ENCODE peak calls at places on chromosomes 1 and 21, in nine cellular contexts. B is Peyer's patch, H is astrocyte of the spinal cord, O is sigmoid colon, N is lung, D is psoas muscle, P is coronary artery, K is fibroblast of mammary gland, I is cardiac muscle cell. W is an unnamed sample.
A peak's percentile ranks its signal among the peaks of the same experiment; 100 is the strongest.

GRCh38 chr1:179025975-179026812 is 500 bp downstream of the FAM20B start:
- DNase-seq in B (peak; percentile 91), H (peak; percentile 43), O (peak; percentile 80), N (peak; percentile 81), D (peak; percentile 86), P (peak; percentile 80), K (peak; percentile 29), I (peak; percentile 93), W (peak; percentile 80)

GRCh38 chr1:30368841-30369240 is 354.5 kb downstream of the MATN1 start:
- DNase-seq in B (no peak), H (no peak), O (no peak), N (peak; percentile 13), D (no peak), P (peak; percentile 40), K (no peak), I (no peak), W (no peak)

GRCh38 chr21:25458484-25458883 is 148.8 kb downstream of the MRPL39 start:
- DNase-seq in B (no peak), H (no peak), O (no peak), N (no peak), D (no peak), P (no peak), K (no peak), I (no peak), W (no peak)

GRCh38 chr1:219585837-219586465 is 27.0 kb downstream of the ZC3H11B start:
- DNase-seq in B (no peak), H (no peak), O (no peak), N (no peak), D (no peak), P (no peak), K (no peak), I (no peak), W (no peak)

GRCh38 chr1:245896258-245896657 is 610.8 kb downstream of the SMYD3 start:
- DNase-seq in B (no peak), H (no peak), O (no peak), N (no peak), D (no peak), P (no peak), K (no peak), I (no peak), W (no peak)

GRCh38 chr21:37866027-37866426 is 50.2 kb downstream of the KCNJ6 start:
- DNase-seq in B (no peak), H (no peak), O (no peak), N (no peak), D (no peak), P (no peak), K (no peak), I (no peak), W (no peak)

GRCh38 chr1:3066250-3066711 is 2.7 kb upstream of the PRDM16 start:
- DNase-seq in B (no peak), H (no peak), O (peak; percentile 58), N (peak; percentile 72), D (peak; percentile 36), P (peak; percentile 87), K (no peak), I (peak; percentile 82), W (peak; percentile 71)

GRCh38 chr1:157274698-157275534 is 136.7 kb upstream of the ETV3 start:
- DNase-seq in B (no peak), H (peak; percentile 25), O (no peak), N (no peak), D (no peak), P (no peak), K (peak; percentile 62), I (no peak), W (no peak)

GRCh38 chr1:154772056-154772455 is 98.0 kb downstream of the KCNN3 start:
- DNase-seq in B (no peak), H (no peak), O (peak; percentile 64), N (no peak), D (no peak), P (no peak), K (no peak), I (no peak), W (no peak)

GRCh38 chr1:22861764-22862440 is 110.8 kb downstream of the LACTBL1 start:
- DNase-seq in B (peak; percentile 55), H (peak; percentile 72), O (no peak), N (peak; percentile 32), D (no peak), P (no peak), K (peak; percentile 75), I (peak; percentile 80), W (no peak)

GRCh38 chr21:33644383-33645074 is 2.2 kb downstream of the ITSN1 start:
- DNase-seq in B (no peak), H (peak; percentile 63), O (peak; percentile 65), N (no peak), D (no peak), P (no peak), K (peak; percentile 82), I (no peak), W (no peak)

GRCh38 chr1:40300651-40301050 is 16.4 kb downstream of the COL9A2 start:
- DNase-seq in B (no peak), H (no peak), O (no peak), N (no peak), D (no peak), P (no peak), K (no peak), I (no peak), W (no peak)

GRCh38 chr1:8185400-8185799 is 132.5 kb upstream of the SLC45A1 start:
- DNase-seq in B (no peak), H (no peak), O (no peak), N (no peak), D (no peak), P (no peak), K (no peak), I (no peak), W (no peak)

GRCh38 chr1:77026126-77026525 is 158.8 kb downstream of the ST6GALNAC5 start:
- DNase-seq in B (no peak), H (no peak), O (no peak), N (no peak), D (no peak), P (no peak), K (no peak), I (no peak), W (no peak)

GRCh38 chr1:77030401-77031100 is 163.3 kb downstream of the ST6GALNAC5 start:
- DNase-seq in B (no peak), H (no peak), O (no peak), N (no peak), D (no peak), P (no peak), K (no peak), I (no peak), W (no peak)

GRCh38 chr1:77026640-77027039 is 159.4 kb downstream of the ST6GALNAC5 start:
- DNase-seq in B (no peak), H (no peak), O (no peak), N (no peak), D (no peak), P (no peak), K (no peak), I (no peak), W (no peak)

GRCh38 chr1:77027916-77028315 is 160.6 kb downstream of the ST6GALNAC5 start:
- DNase-seq in B (no peak), H (no peak), O (no peak), N (no peak), D (no peak), P (no peak), K (no peak), I (no peak), W (no peak)

GRCh38 chr1:77031101-77031662 is 163.9 kb downstream of the ST6GALNAC5 start:
- DNase-seq in B (no peak), H (peak; percentile 54), O (no peak), N (no peak), D (no peak), P (no peak), K (peak; percentile 86), I (no peak), W (no peak)
- TF ChIP-seq CTCF in B (no peak), H (peak; percentile 13), O (no peak), N (no peak), D (no peak), P (no peak), K (peak; percentile 39), I (no peak), W (no peak)

GRCh38 chr1:211511947-211512346 is 20.0 kb upstream of the RD3 start:
- DNase-seq in B (no peak), H (peak; percentile 85), O (no peak), N (no peak), D (no peak), P (no peak), K (peak; percentile 66), I (no peak), W (no peak)

GRCh38 chr1:211511030-211511429 is 19.1 kb upstream of the RD3 start:
- DNase-seq in B (no peak), H (no peak), O (no peak), N (no peak), D (no peak), P (no peak), K (no peak), I (no peak), W (no peak)

GRCh38 chr1:211517006-211517405 is 25.0 kb upstream of the RD3 start:
- DNase-seq in B (peak; percentile 73), H (no peak), O (no peak), N (no peak), D (no peak), P (no peak), K (no peak), I (no peak), W (no peak)

GRCh38 chr1:211515090-211516023 is 23.4 kb upstream of the RD3 start:
- DNase-seq in B (peak; percentile 93), H (peak; percentile 96), O (peak; percentile 85), N (peak; percentile 77), D (peak; percentile 84), P (peak; percentile 79), K (peak; percentile 53), I (peak; percentile 79), W (peak; percentile 84)

GRCh38 chr1:211514030-211514754 is 22.2 kb upstream of the RD3 start:
- DNase-seq in B (peak; percentile 93), H (peak; percentile 89), O (peak; percentile 91), N (peak; percentile 83), D (peak; percentile 84), P (peak; percentile 84), K (peak; percentile 87), I (peak; percentile 91), W (peak; percentile 72)
- H3K4me3 ChIP-seq in B (no peak overlapping the region), H (no peak overlapping the region), O (no peak overlapping the region), N (no peak overlapping the region), D (no peak overlapping the region), P (peak overlapping the region; percentile 33), K (no peak overlapping the region), I (no peak overlapping the region), W (no peak overlapping the region)

GRCh38 chr1:55632058-55632457 is 416.9 kb upstream of the USP24 start:
- DNase-seq in B (no peak), H (peak; percentile 40), O (no peak), N (no peak), D (no peak), P (no peak), K (peak; percentile 87), I (no peak), W (no peak)
- TF ChIP-seq CTCF in B (no peak), H (no peak), O (no peak), N (no peak), D (no peak), P (no peak), K (no peak), I (no peak), W (no peak)

DNA sequence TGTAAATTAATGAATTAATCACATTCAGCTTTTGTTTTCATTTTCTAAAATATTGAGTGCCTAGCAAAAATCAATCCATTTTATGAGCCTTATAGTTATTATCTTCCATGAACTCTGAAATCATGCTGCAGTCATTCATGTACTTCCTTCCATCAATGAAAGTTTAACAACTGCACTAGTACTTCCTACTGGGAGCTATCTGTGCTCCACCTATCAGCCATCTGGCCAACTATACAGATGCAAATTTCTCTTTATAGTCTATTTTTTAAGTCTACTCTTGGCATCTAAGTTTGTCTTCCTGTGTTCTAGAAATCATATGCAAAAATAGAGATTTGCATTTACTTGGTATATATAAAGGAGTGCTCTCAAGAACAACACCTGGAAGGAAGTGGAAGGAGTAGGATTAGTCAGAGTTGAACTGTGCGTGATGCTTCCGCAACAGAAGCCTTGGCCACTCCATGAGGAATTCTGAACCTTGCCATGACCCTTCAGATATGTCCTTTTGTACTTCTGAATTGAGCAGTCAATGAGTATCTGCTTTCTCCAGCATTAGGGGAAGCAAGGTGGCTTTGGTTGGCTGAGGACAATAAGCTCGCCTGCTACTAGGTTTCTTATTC is 403.2 kb upstream of the ADAMTS5 start:
- DNase-seq in B (no peak), H (no peak), O (no peak), N (no peak), D (no peak), P (no peak), K (no peak), I (no peak), W (no peak)
- H3K4me3 ChIP-seq in B (no peak overlapping the region), H (no peak overlapping the region), O (no peak overlapping the region), N (no peak overlapping the region), D (no peak overlapping the region), P (no peak overlapping the region), K (no peak overlapping the region), I (no peak overlapping the region), W (no peak overlapping the region)